ENCODE peak calls at places on chromosomes 6 and 20, in six cellular contexts. V is fibroblast of lung, F is upper lobe of right lung, L is K562, K is Caco-2, J is progenitor cell of endocrine pancreas. Q is an unnamed sample.

GRCh38 chr20:58064411-58065010 is 163.9 kb downstream of the ANKRD60 start:
- DNase-seq in F (no peak), K (no peak), L (no peak), J (no peak), V (peak), Q (no peak)

GRCh38 chr20:21272279-21272678 is 30.9 kb upstream of the XRN2 start:
- DNase-seq in K (no peak), F (no peak), V (peak), L (no peak), J (no peak), Q (no peak)

GRCh38 chr6:34718867-34719441 is 22.4 kb upstream of the ILRUN start:
- DNase-seq in J (no peak), F (no peak), K (no peak), L (no peak), V (peak), Q (no peak)

GRCh38 chr6:51490101-51490500 is 597.3 kb downstream of the PKHD1 start:
- DNase-seq in V (no peak), K (no peak), L (no peak), F (no peak), J (no peak), Q (no peak)

GRCh38 chr6:26270121-26270861 is 94.7 kb upstream of the BTN3A2 start:
- DNase-seq in F (no peak), K (no peak), L (no peak), J (no peak), V (no peak), Q (no peak)

GRCh38 chr20:62150236-62150575 is 6.6 kb downstream of the SS18L1 start:
- DNase-seq in K (no peak), J (no peak), F (no peak), V (no peak), L (no peak), Q (no peak)

GRCh38 chr20:35627121-35627520 is 11.5 kb downstream of the SPAG4 start:
- DNase-seq in F (no peak), K (no peak), L (no peak), V (no peak), J (no peak), Q (no peak)

GRCh38 chr6:36197739-36198221 is 1.2 kb downstream of the BRPF3 start:
- DNase-seq in V (no peak), K (no peak), F (no peak), L (no peak), J (no peak), Q (no peak)

GRCh38 chr6:124989136-124989983 is 27.1 kb downstream of the RNF217 start:
- DNase-seq in L (no peak), J (no peak), V (no peak), K (no peak), F (no peak), Q (no peak)

GRCh38 chr6:10561566-10562088 is 40.5 kb downstream of the GCNT2 start:
- DNase-seq in F (no peak), J (no peak), K (no peak), L (no peak), V (no peak), Q (no peak)

GRCh38 chr20:58661298-58662141 is 10.4 kb downstream of the STX16 start:
- DNase-seq in K (no peak), F (no peak), V (no peak), J (no peak), L (no peak), Q (no peak)

GRCh38 chr20:44756956-44757355 is 11.3 kb downstream of the KCNK15 start:
- DNase-seq in K (no peak), J (no peak), F (no peak), L (no peak), V (no peak), Q (no peak)

GRCh38 chr6:137761487-137761886 is 105.6 kb upstream of the TNFAIP3 start:
- DNase-seq in V (no peak), K (no peak), L (no peak), F (no peak), J (no peak), Q (no peak)

GRCh38 chr6:138885156-138885819 is 89.4 kb downstream of the ECT2L start:
- DNase-seq in V (no peak), L (no peak), F (no peak), J (no peak), K (no peak), Q (no peak)

GRCh38 chr20:22962567-22963439 is 72.3 kb upstream of the SSTR4 start:
- DNase-seq in L (no peak), J (no peak), K (peak), V (no peak), F (no peak), Q (no peak)